ENCODE peak calls at places on chromosomes 16 and 17, in nine cellular contexts. One of them, this sample, is unnamed.
A peak's percentile ranks its signal among the peaks of the same experiment; 100 is the strongest.

GRCh38 chr17:6913608-6914443 is 82.0 kb upstream of the ALOX12 start:
- DNase-seq in Peyer's patch: peak; percentile 79
- DNase-seq in heart right ventricle: peak; percentile 80
- DNase-seq in IMR-90: peak; percentile 42
- DNase-seq in gastrocnemius medialis: peak; percentile 62
- DNase-seq in HCT116: no peak
- DNase-seq in CD4-positive, alpha-beta T cell: peak; percentile 79
- DNase-seq in transverse colon: peak; percentile 75
- DNase-seq in OCI-LY7: peak; percentile 67
- DNase-seq in this sample: peak; percentile 77

GRCh38 chr17:17783825-17784598 is 52.8 kb downstream of the SREBF1 start:
- DNase-seq in Peyer's patch: peak; percentile 62
- DNase-seq in heart right ventricle: peak; percentile 67
- DNase-seq in IMR-90: no peak
- DNase-seq in gastrocnemius medialis: peak; percentile 45
- DNase-seq in HCT116: no peak
- DNase-seq in CD4-positive, alpha-beta T cell: no peak
- DNase-seq in transverse colon: peak; percentile 38
- DNase-seq in OCI-LY7: peak; percentile 89
- DNase-seq in this sample: no peak

GRCh38 chr17:32274101-32274500 is 8.5 kb downstream of the RHBDL3 start:
- DNase-seq in Peyer's patch: no peak
- DNase-seq in heart right ventricle: no peak
- DNase-seq in IMR-90: no peak
- DNase-seq in gastrocnemius medialis: no peak
- DNase-seq in HCT116: no peak
- DNase-seq in CD4-positive, alpha-beta T cell: no peak
- DNase-seq in transverse colon: no peak
- DNase-seq in OCI-LY7: no peak
- DNase-seq in this sample: no peak

GRCh38 chr17:49365667-49366066 is 3.6 kb upstream of the ZNF652 start:
- DNase-seq in Peyer's patch: no peak
- DNase-seq in heart right ventricle: no peak
- DNase-seq in IMR-90: no peak
- DNase-seq in gastrocnemius medialis: no peak
- DNase-seq in HCT116: peak; percentile 65
- DNase-seq in CD4-positive, alpha-beta T cell: no peak
- DNase-seq in transverse colon: no peak
- DNase-seq in OCI-LY7: peak; percentile 58
- DNase-seq in this sample: no peak

GRCh38 chr17:32876414-32877163 is at the start of gene MYO1D:
- DNase-seq in Peyer's patch: peak; percentile 76
- DNase-seq in heart right ventricle: peak; percentile 43
- DNase-seq in IMR-90: no peak
- DNase-seq in gastrocnemius medialis: peak; percentile 17
- DNase-seq in HCT116: peak; percentile 46
- DNase-seq in CD4-positive, alpha-beta T cell: peak; percentile 61
- DNase-seq in transverse colon: peak; percentile 88
- DNase-seq in OCI-LY7: peak; percentile 10
- DNase-seq in this sample: peak; percentile 49

GRCh38 chr16:28042856-28043255 is 20.7 kb downstream of the GSG1L start:
- DNase-seq in Peyer's patch: no peak
- DNase-seq in heart right ventricle: no peak
- DNase-seq in IMR-90: peak; percentile 27
- DNase-seq in gastrocnemius medialis: no peak
- DNase-seq in HCT116: no peak
- DNase-seq in CD4-positive, alpha-beta T cell: no peak
- DNase-seq in transverse colon: no peak
- DNase-seq in OCI-LY7: no peak
- DNase-seq in this sample: no peak

GRCh38 chr17:43457362-43457692 is 26.4 kb upstream of the DHX8 start:
- DNase-seq in Peyer's patch: no peak
- DNase-seq in heart right ventricle: no peak
- DNase-seq in IMR-90: peak; percentile 22
- DNase-seq in gastrocnemius medialis: no peak
- DNase-seq in HCT116: no peak
- DNase-seq in CD4-positive, alpha-beta T cell: no peak
- DNase-seq in transverse colon: no peak
- DNase-seq in OCI-LY7: no peak
- DNase-seq in this sample: no peak

GRCh38 chr17:72542317-72542716 is 421.5 kb downstream of the SOX9 start:
- DNase-seq in Peyer's patch: no peak
- DNase-seq in heart right ventricle: no peak
- DNase-seq in IMR-90: no peak
- DNase-seq in gastrocnemius medialis: no peak
- DNase-seq in HCT116: no peak
- DNase-seq in CD4-positive, alpha-beta T cell: no peak
- DNase-seq in transverse colon: no peak
- DNase-seq in OCI-LY7: no peak
- DNase-seq in this sample: no peak

GRCh38 chr17:81000631-81001357 is 9.2 kb downstream of the CHMP6 start:
- DNase-seq in Peyer's patch: no peak
- DNase-seq in heart right ventricle: no peak
- DNase-seq in IMR-90: no peak
- DNase-seq in gastrocnemius medialis: no peak
- DNase-seq in HCT116: no peak
- DNase-seq in CD4-positive, alpha-beta T cell: no peak
- DNase-seq in transverse colon: peak; percentile 82
- DNase-seq in OCI-LY7: no peak
- DNase-seq in this sample: no peak

GRCh38 chr17:56679148-56679766 is 85.8 kb downstream of the NOG start:
- DNase-seq in Peyer's patch: no peak
- DNase-seq in heart right ventricle: no peak
- DNase-seq in IMR-90: peak; percentile 56
- DNase-seq in gastrocnemius medialis: no peak
- DNase-seq in HCT116: peak; percentile 15
- DNase-seq in CD4-positive, alpha-beta T cell: no peak
- DNase-seq in transverse colon: no peak
- DNase-seq in OCI-LY7: peak; percentile 4
- DNase-seq in this sample: no peak

GRCh38 chr17:51647873-51648272 is 387.5 kb downstream of the UTP18 start:
- DNase-seq in Peyer's patch: no peak
- DNase-seq in heart right ventricle: no peak
- DNase-seq in IMR-90: no peak
- DNase-seq in gastrocnemius medialis: no peak
- DNase-seq in HCT116: no peak
- DNase-seq in CD4-positive, alpha-beta T cell: no peak
- DNase-seq in transverse colon: no peak
- DNase-seq in OCI-LY7: no peak
- DNase-seq in this sample: no peak

GRCh38 chr16:2835638-2836493 is 5.8 kb downstream of the ZG16B start:
- DNase-seq in Peyer's patch: no peak
- DNase-seq in heart right ventricle: no peak
- DNase-seq in IMR-90: peak; percentile 98
- DNase-seq in gastrocnemius medialis: no peak
- DNase-seq in HCT116: peak; percentile 96
- DNase-seq in CD4-positive, alpha-beta T cell: no peak
- DNase-seq in transverse colon: peak; percentile 63
- DNase-seq in OCI-LY7: no peak
- DNase-seq in this sample: no peak

GRCh38 chr17:62703269-62703775 is 75.9 kb downstream of the MRC2 start:
- DNase-seq in Peyer's patch: no peak
- DNase-seq in heart right ventricle: no peak
- DNase-seq in IMR-90: peak; percentile 53
- DNase-seq in gastrocnemius medialis: no peak
- DNase-seq in HCT116: no peak
- DNase-seq in CD4-positive, alpha-beta T cell: no peak
- DNase-seq in transverse colon: no peak
- DNase-seq in OCI-LY7: no peak
- DNase-seq in this sample: peak; percentile 69

GRCh38 chr16:28915181-28915580 is 9.9 kb downstream of the RABEP2 start:
- DNase-seq in Peyer's patch: no peak
- DNase-seq in heart right ventricle: no peak
- DNase-seq in IMR-90: peak; percentile 76
- DNase-seq in gastrocnemius medialis: no peak
- DNase-seq in HCT116: no peak
- DNase-seq in CD4-positive, alpha-beta T cell: no peak
- DNase-seq in transverse colon: no peak
- DNase-seq in OCI-LY7: no peak
- DNase-seq in this sample: no peak

GRCh38 chr16:57703416-57704010 is 8.9 kb downstream of the DRC7 start:
- DNase-seq in Peyer's patch: no peak
- DNase-seq in heart right ventricle: no peak
- DNase-seq in IMR-90: no peak
- DNase-seq in gastrocnemius medialis: no peak
- DNase-seq in HCT116: no peak
- DNase-seq in CD4-positive, alpha-beta T cell: no peak
- DNase-seq in transverse colon: no peak
- DNase-seq in OCI-LY7: no peak
- DNase-seq in this sample: no peak

GRCh38 chr17:50540485-50541401 is 6.2 kb upstream of the SPATA20 start:
- DNase-seq in Peyer's patch: no peak
- DNase-seq in heart right ventricle: no peak
- DNase-seq in IMR-90: no peak
- DNase-seq in gastrocnemius medialis: no peak
- DNase-seq in HCT116: no peak
- DNase-seq in CD4-positive, alpha-beta T cell: no peak
- DNase-seq in transverse colon: no peak
- DNase-seq in OCI-LY7: no peak
- DNase-seq in this sample: no peak
- H3K27ac ChIP-seq in Peyer's patch: no peak overlapping the region
- H3K27ac ChIP-seq in heart right ventricle: no peak overlapping the region
- H3K27ac ChIP-seq in IMR-90: no peak overlapping the region
- H3K27ac ChIP-seq in gastrocnemius medialis: no peak overlapping the region
- H3K27ac ChIP-seq in HCT116: peak overlapping the region; percentile 71
- H3K27ac ChIP-seq in CD4-positive, alpha-beta T cell: no peak overlapping the region
- H3K27ac ChIP-seq in transverse colon: peak overlapping the region; percentile 84
- H3K27ac ChIP-seq in OCI-LY7: no peak overlapping the region
- H3K27ac ChIP-seq in this sample: no peak overlapping the region

GRCh38 chr17:30716461-30717289 is 107.8 kb downstream of the CRLF3 start:
- DNase-seq in Peyer's patch: no peak
- DNase-seq in heart right ventricle: no peak
- DNase-seq in IMR-90: peak; percentile 16
- DNase-seq in gastrocnemius medialis: no peak
- DNase-seq in HCT116: no peak
- DNase-seq in CD4-positive, alpha-beta T cell: no peak
- DNase-seq in transverse colon: no peak
- DNase-seq in OCI-LY7: peak; percentile 50
- DNase-seq in this sample: no peak
- TF ChIP-seq CTCF in Peyer's patch: no peak
- TF ChIP-seq CTCF in heart right ventricle: no peak
- TF ChIP-seq CTCF in IMR-90: peak; percentile 24
- TF ChIP-seq CTCF in gastrocnemius medialis: no peak
- TF ChIP-seq CTCF in HCT116: peak; percentile 34
- TF ChIP-seq CTCF in CD4-positive, alpha-beta T cell: no peak
- TF ChIP-seq CTCF in transverse colon: no peak
- TF ChIP-seq CTCF in OCI-LY7: peak; percentile 70
- TF ChIP-seq CTCF in this sample: no peak

DNA sequence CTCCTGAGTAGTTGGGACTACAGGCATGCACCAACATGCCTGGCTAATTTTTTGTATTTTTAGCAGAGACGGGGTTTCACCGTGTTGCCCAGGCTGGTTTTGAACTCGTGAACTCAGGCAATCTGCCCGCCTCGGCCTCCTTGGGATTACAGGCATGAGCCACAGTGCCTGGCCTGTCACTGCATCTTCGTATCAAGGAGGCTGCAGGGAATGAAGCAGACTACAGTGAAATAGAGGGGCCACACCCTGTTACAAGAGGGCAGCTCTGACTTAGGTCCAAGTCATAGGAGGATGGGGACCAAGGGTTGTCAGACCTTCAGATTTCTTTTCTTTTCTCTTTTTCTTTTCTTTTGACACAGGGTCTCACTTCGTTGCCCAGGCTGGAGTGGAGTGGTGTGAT is 28.7 kb downstream of the FA2H start:
- DNase-seq in Peyer's patch: no peak
- DNase-seq in heart right ventricle: no peak
- DNase-seq in IMR-90: no peak
- DNase-seq in gastrocnemius medialis: no peak
- DNase-seq in HCT116: no peak
- DNase-seq in CD4-positive, alpha-beta T cell: no peak
- DNase-seq in transverse colon: no peak
- DNase-seq in OCI-LY7: no peak
- DNase-seq in this sample: no peak
- H3K27ac ChIP-seq in Peyer's patch: no peak overlapping the region
- H3K27ac ChIP-seq in heart right ventricle: no peak overlapping the region
- H3K27ac ChIP-seq in IMR-90: no peak overlapping the region
- H3K27ac ChIP-seq in gastrocnemius medialis: no peak overlapping the region
- H3K27ac ChIP-seq in HCT116: no peak overlapping the region
- H3K27ac ChIP-seq in CD4-positive, alpha-beta T cell: no peak overlapping the region
- H3K27ac ChIP-seq in transverse colon: no peak overlapping the region
- H3K27ac ChIP-seq in OCI-LY7: no peak overlapping the region
- H3K27ac ChIP-seq in this sample: no peak overlapping the region

GRCh38 chr16:4293181-4293716 is 20.4 kb upstream of the TFAP4 start:
- DNase-seq in Peyer's patch: no peak
- DNase-seq in heart right ventricle: no peak
- DNase-seq in IMR-90: no peak
- DNase-seq in gastrocnemius medialis: no peak
- DNase-seq in HCT116: no peak
- DNase-seq in CD4-positive, alpha-beta T cell: no peak
- DNase-seq in transverse colon: no peak
- DNase-seq in OCI-LY7: no peak
- DNase-seq in this sample: no peak

GRCh38 chr16:4293822-4294457 is 21.1 kb upstream of the TFAP4 start:
- DNase-seq in Peyer's patch: no peak
- DNase-seq in heart right ventricle: peak; percentile 51
- DNase-seq in IMR-90: peak; percentile 82
- DNase-seq in gastrocnemius medialis: peak; percentile 80
- DNase-seq in HCT116: no peak
- DNase-seq in CD4-positive, alpha-beta T cell: no peak
- DNase-seq in transverse colon: no peak
- DNase-seq in OCI-LY7: no peak
- DNase-seq in this sample: peak; percentile 86

GRCh38 chr16:4291699-4292098 is 18.9 kb upstream of the TFAP4 start:
- DNase-seq in Peyer's patch: no peak
- DNase-seq in heart right ventricle: no peak
- DNase-seq in IMR-90: no peak
- DNase-seq in gastrocnemius medialis: no peak
- DNase-seq in HCT116: no peak
- DNase-seq in CD4-positive, alpha-beta T cell: no peak
- DNase-seq in transverse colon: no peak
- DNase-seq in OCI-LY7: no peak
- DNase-seq in this sample: no peak

GRCh38 chr16:4288148-4288921 is 15.5 kb upstream of the TFAP4 start:
- DNase-seq in Peyer's patch: peak; percentile 79
- DNase-seq in heart right ventricle: peak; percentile 83
- DNase-seq in IMR-90: peak; percentile 82
- DNase-seq in gastrocnemius medialis: peak; percentile 61
- DNase-seq in HCT116: no peak
- DNase-seq in CD4-positive, alpha-beta T cell: peak; percentile 88
- DNase-seq in transverse colon: peak; percentile 81
- DNase-seq in OCI-LY7: peak; percentile 79
- DNase-seq in this sample: peak; percentile 84

DNA sequence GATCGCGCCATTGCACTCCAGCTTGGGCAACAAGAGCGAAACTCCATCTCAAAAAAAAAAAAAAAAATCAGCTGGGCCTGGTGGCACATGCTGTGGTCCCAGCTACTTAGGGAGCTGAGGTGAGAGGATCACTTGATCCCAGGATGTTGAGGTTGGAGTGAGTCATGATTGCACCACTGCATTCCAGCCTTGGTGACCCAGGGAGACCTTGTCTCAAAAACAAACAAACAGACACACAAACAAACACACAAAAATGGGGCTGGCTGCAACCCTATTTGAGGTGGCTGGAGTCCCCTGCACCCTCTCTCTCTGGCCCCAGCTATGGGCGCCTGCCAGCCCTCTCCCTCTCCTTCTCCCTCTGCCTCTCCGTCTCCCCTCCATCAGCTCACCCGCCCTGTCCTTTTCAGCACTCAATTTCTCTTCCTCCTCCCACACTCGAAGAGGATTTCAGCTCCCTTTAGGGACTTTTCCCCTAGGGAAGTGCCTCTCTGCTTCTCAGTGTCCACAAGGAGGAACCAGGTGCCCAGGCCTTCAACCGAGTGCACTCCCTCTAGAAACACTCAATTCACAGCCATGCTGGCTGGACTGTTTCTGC is 17.5 kb upstream of the TFAP4 start:
- DNase-seq in Peyer's patch: no peak
- DNase-seq in heart right ventricle: no peak
- DNase-seq in IMR-90: peak; percentile 66
- DNase-seq in gastrocnemius medialis: peak; percentile 79
- DNase-seq in HCT116: peak; percentile 88
- DNase-seq in CD4-positive, alpha-beta T cell: no peak
- DNase-seq in transverse colon: no peak
- DNase-seq in OCI-LY7: no peak
- DNase-seq in this sample: no peak
- TF ChIP-seq CTCF in Peyer's patch: no peak
- TF ChIP-seq CTCF in heart right ventricle: no peak
- TF ChIP-seq CTCF in IMR-90: peak; percentile 49
- TF ChIP-seq CTCF in gastrocnemius medialis: no peak
- TF ChIP-seq CTCF in HCT116: no peak
- TF ChIP-seq CTCF in CD4-positive, alpha-beta T cell: no peak
- TF ChIP-seq CTCF in transverse colon: no peak
- TF ChIP-seq CTCF in OCI-LY7: no peak
- TF ChIP-seq CTCF in this sample: peak; percentile 19